ENCODE peak calls at places on chromosomes 2 and 18, in nine cellular contexts. B is H9; Y is A673; T is testis; N is neural progenitor cell; W is right cardiac atrium; K is HCT116; V is pancreas; P is naive thymus-derived CD4-positive, alpha-beta T cell. U is an unnamed sample.
A peak's percentile ranks its signal among the peaks of the same experiment; 100 is the strongest.

GRCh38 chr18:73045037-73045436 is 177.2 kb upstream of the NETO1 start:
- DNase-seq in B (no peak), Y (no peak), T (no peak), N (no peak), W (no peak), K (no peak), V (no peak), P (no peak), U (no peak)

GRCh38 chr2:151138507-151138906 is 123.2 kb downstream of the RBM43 start:
- DNase-seq in B (no peak), Y (no peak), T (no peak), N (no peak), W (no peak), K (no peak), V (no peak), P (no peak), U (no peak)

GRCh38 chr2:120504936-120505705 is 159.2 kb downstream of the INHBB start:
- DNase-seq in B (no peak), Y (no peak), T (no peak), N (no peak), W (no peak), K (no peak), V (peak; percentile 44), P (no peak), U (no peak)

GRCh38 chr2:134846213-134846612 is 7.8 kb downstream of the ACMSD start:
- DNase-seq in B (no peak), Y (no peak), T (no peak), N (no peak), W (no peak), K (no peak), V (no peak), P (no peak), U (no peak)

GRCh38 chr18:69758458-69758857 is 189.2 kb downstream of the CD226 start:
- DNase-seq in B (no peak), Y (no peak), T (no peak), N (no peak), W (no peak), K (no peak), V (no peak), P (no peak), U (no peak)

GRCh38 chr2:231780123-231780908 is 766 bp downstream of the PDE6D start:
- DNase-seq in B (peak; percentile 59), Y (peak; percentile 6), T (peak; percentile 21), N (peak; percentile 69), W (peak; percentile 22), K (no peak), V (peak; percentile 56), P (no peak), U (peak; percentile 27)

GRCh38 chr2:57902578-57902977 is 144.0 kb upstream of the VRK2 start:
- DNase-seq in B (no peak), Y (no peak), T (no peak), N (no peak), W (no peak), K (no peak), V (no peak), P (no peak), U (no peak)

GRCh38 chr18:73288813-73289212 is 421.0 kb upstream of the NETO1 start:
- DNase-seq in B (no peak), Y (no peak), T (no peak), N (no peak), W (no peak), K (no peak), V (no peak), P (no peak), U (no peak)

GRCh38 chr18:8730080-8730827 is 24.9 kb downstream of the MTCL1 start:
- DNase-seq in B (no peak), Y (peak; percentile 62), T (peak; percentile 58), N (no peak), W (peak; percentile 83), K (peak; percentile 74), V (peak; percentile 72), P (no peak), U (peak; percentile 96)

GRCh38 chr2:149661844-149662243 is 74.3 kb upstream of the MMADHC start:
- DNase-seq in B (no peak), Y (no peak), T (no peak), N (no peak), W (no peak), K (no peak), V (no peak), P (no peak), U (peak; percentile 65)

GRCh38 chr2:165691615-165692014 is 102.4 kb downstream of the GALNT3 start:
- DNase-seq in B (peak; percentile 67), Y (peak; percentile 91), T (no peak), N (peak; percentile 79), W (peak; percentile 66), K (no peak), V (no peak), P (no peak), U (no peak)

GRCh38 chr2:124178719-124179118 is 153.6 kb downstream of the CNTNAP5 start:
- DNase-seq in B (no peak), Y (no peak), T (no peak), N (no peak), W (no peak), K (no peak), V (no peak), P (no peak), U (no peak)

GRCh38 chr2:173249661-173250641 is 104.7 kb upstream of the CDCA7 start:
- DNase-seq in B (no peak), Y (peak; percentile 95), T (no peak), N (peak; percentile 36), W (no peak), K (no peak), V (no peak), P (no peak), U (no peak)

GRCh38 chr18:62987035-62987830 is 271.9 kb downstream of the PHLPP1 start:
- DNase-seq in B (no peak), Y (no peak), T (no peak), N (no peak), W (no peak), K (no peak), V (no peak), P (no peak), U (no peak)

GRCh38 chr2:158688722-158689121 is 106.4 kb upstream of the DAPL1 start:
- DNase-seq in B (no peak), Y (no peak), T (no peak), N (no peak), W (no peak), K (no peak), V (no peak), P (no peak), U (no peak)

GRCh38 chr2:223055836-223056235 is 3.8 kb downstream of the KCNE4 start:
- DNase-seq in B (no peak), Y (peak; percentile 67), T (peak; percentile 42), N (no peak), W (peak; percentile 45), K (no peak), V (no peak), P (no peak), U (no peak)

GRCh38 chr18:46313521-46313920 is 209.3 kb downstream of the HAUS1 start:
- DNase-seq in B (no peak), Y (no peak), T (no peak), N (no peak), W (no peak), K (no peak), V (no peak), P (no peak), U (no peak)
- H3K4me1 ChIP-seq in B (no peaks in the 10 kb centered on the region), Y (no peaks in the 10 kb centered on the region), T (no peaks in the 10 kb centered on the region), N (peaks cover 3% of the 10 kb centered on the region), W (no peaks in the 10 kb centered on the region), K (no peaks in the 10 kb centered on the region), V (no peaks in the 10 kb centered on the region), P (no peaks in the 10 kb centered on the region), U (no peaks in the 10 kb centered on the region)

GRCh38 chr2:48248251-48248933 is 281.6 kb upstream of the STON1 start:
- DNase-seq in B (peak; percentile 36), Y (peak; percentile 13), T (no peak), N (no peak), W (no peak), K (peak; percentile 60), V (no peak), P (no peak), U (peak; percentile 30)
- H3K27ac ChIP-seq in B (no peak overlapping the region), Y (no peak overlapping the region), T (no peak overlapping the region), N (no peak overlapping the region), W (no peak overlapping the region), K (no peak overlapping the region), V (no peak overlapping the region), P (no peak overlapping the region), U (no peak overlapping the region)

GRCh38 chr2:235498556-235499305 is 4.9 kb downstream of the AGAP1 start:
- DNase-seq in B (peak; percentile 58), Y (no peak), T (peak; percentile 43), N (peak; percentile 42), W (no peak), K (no peak), V (peak; percentile 80), P (no peak), U (no peak)
- H3K4me1 ChIP-seq in B (peaks cover 19% of the 10 kb centered on the region), Y (peaks cover 44% of the 10 kb centered on the region), T (peaks cover 10% of the 10 kb centered on the region), N (peaks cover 81% of the 10 kb centered on the region), W (peaks cover 23% of the 10 kb centered on the region), K (peaks cover 64% of the 10 kb centered on the region), V (no peaks in the 10 kb centered on the region), P (peaks cover 5% of the 10 kb centered on the region), U (peaks cover 50% of the 10 kb centered on the region)

GRCh38 chr2:224401641-224402342 is at the start of gene FAM124B:
- DNase-seq in B (no peak), Y (peak; percentile 26), T (peak; percentile 73), N (no peak), W (peak; percentile 80), K (no peak), V (no peak), P (peak; percentile 35), U (no peak)
- H3K27ac ChIP-seq in B (no peak within 1 kb of the TSS), Y (no peak within 1 kb of the TSS), T (no peak within 1 kb of the TSS), N (no peak within 1 kb of the TSS), W (peak within 1 kb of the TSS; percentile 4), K (no peak within 1 kb of the TSS), V (no peak within 1 kb of the TSS), P (no peak within 1 kb of the TSS), U (no peak within 1 kb of the TSS)

GRCh38 chr2:191835100-191835499 is 11.8 kb downstream of the CAVIN2 start:
- DNase-seq in B (no peak), Y (no peak), T (no peak), N (no peak), W (no peak), K (no peak), V (no peak), P (no peak), U (no peak)
- H3K4me1 ChIP-seq in B (no peaks in the 10 kb centered on the region), Y (no peaks in the 10 kb centered on the region), T (peaks cover 7% of the 10 kb centered on the region), N (peaks cover 14% of the 10 kb centered on the region), W (peaks cover 18% of the 10 kb centered on the region), K (no peaks in the 10 kb centered on the region), V (no peaks in the 10 kb centered on the region), P (no peaks in the 10 kb centered on the region), U (peaks cover 31% of the 10 kb centered on the region)

GRCh38 chr18:61753373-61753772 is 139.4 kb downstream of the RNF152 start:
- DNase-seq in B (no peak), Y (no peak), T (no peak), N (peak; percentile 17), W (no peak), K (no peak), V (no peak), P (no peak), U (no peak)

GRCh38 chr18:61748024-61748423 is 144.8 kb downstream of the RNF152 start:
- DNase-seq in B (no peak), Y (no peak), T (no peak), N (peak; percentile 52), W (no peak), K (no peak), V (no peak), P (no peak), U (no peak)

GRCh38 chr18:61750840-61751668 is 141.8 kb downstream of the RNF152 start:
- DNase-seq in B (no peak), Y (no peak), T (peak; percentile 28), N (no peak), W (no peak), K (no peak), V (no peak), P (no peak), U (no peak)

GRCh38 chr18:61752973-61753372 is 139.8 kb downstream of the RNF152 start:
- DNase-seq in B (no peak), Y (no peak), T (no peak), N (no peak), W (no peak), K (no peak), V (no peak), P (no peak), U (no peak)

GRCh38 chr18:61749031-61749430 is 143.8 kb downstream of the RNF152 start:
- DNase-seq in B (no peak), Y (no peak), T (no peak), N (no peak), W (no peak), K (no peak), V (no peak), P (no peak), U (no peak)
- H3K27ac ChIP-seq in B (no peak overlapping the region), Y (no peak overlapping the region), T (no peak overlapping the region), N (no peak overlapping the region), W (no peak overlapping the region), K (no peak overlapping the region), V (no peak overlapping the region), P (no peak overlapping the region), U (no peak overlapping the region)